ENCODE peak calls at places on chromosomes 1 and 21, in nine cellular contexts. One of them, this sample, is unnamed.
A peak's percentile ranks its signal among the peaks of the same experiment; 100 is the strongest.

GRCh38 chr1:65065535-65066378 is 82.2 kb upstream of the AK4 start:
- DNase-seq in prostate gland: peak; percentile 45
- DNase-seq in cardiac fibroblast: no peak
- DNase-seq in omental fat pad: no peak
- DNase-seq in mammary epithelial cell: no peak
- DNase-seq in AG10803: no peak
- DNase-seq in HFF-Myc: no peak
- DNase-seq in CD8-positive, alpha-beta T cell: no peak
- DNase-seq in psoas muscle: peak; percentile 74
- DNase-seq in this sample: no peak

GRCh38 chr1:153550827-153551512 is 1.9 kb upstream of the S100A3 start:
- DNase-seq in mammary epithelial cell: no peak
- DNase-seq in HFF-Myc: no peak
- DNase-seq in AG10803: no peak
- DNase-seq in CD8-positive, alpha-beta T cell: no peak
- DNase-seq in prostate gland: no peak
- DNase-seq in omental fat pad: no peak
- DNase-seq in cardiac fibroblast: no peak
- DNase-seq in psoas muscle: peak; percentile 46
- DNase-seq in this sample: no peak

GRCh38 chr1:236844499-236845271 is 49.6 kb downstream of the MTR start:
- DNase-seq in mammary epithelial cell: no peak
- DNase-seq in AG10803: peak; percentile 62
- DNase-seq in HFF-Myc: no peak
- DNase-seq in cardiac fibroblast: peak; percentile 25
- DNase-seq in omental fat pad: no peak
- DNase-seq in psoas muscle: no peak
- DNase-seq in CD8-positive, alpha-beta T cell: no peak
- DNase-seq in prostate gland: no peak
- DNase-seq in this sample: no peak

GRCh38 chr1:234400773-234401172 is 27.5 kb downstream of the COA6 start:
- DNase-seq in CD8-positive, alpha-beta T cell: no peak
- DNase-seq in psoas muscle: no peak
- DNase-seq in AG10803: peak; percentile 2
- DNase-seq in mammary epithelial cell: no peak
- DNase-seq in HFF-Myc: no peak
- DNase-seq in prostate gland: no peak
- DNase-seq in cardiac fibroblast: peak; percentile 4
- DNase-seq in omental fat pad: no peak
- DNase-seq in this sample: no peak

GRCh38 chr1:39261712-39262221 is 57.3 kb downstream of the MACF1 start:
- DNase-seq in CD8-positive, alpha-beta T cell: no peak
- DNase-seq in omental fat pad: no peak
- DNase-seq in prostate gland: no peak
- DNase-seq in mammary epithelial cell: no peak
- DNase-seq in cardiac fibroblast: peak; percentile 27
- DNase-seq in psoas muscle: no peak
- DNase-seq in AG10803: peak; percentile 56
- DNase-seq in HFF-Myc: no peak
- DNase-seq in this sample: no peak

GRCh38 chr21:35138665-35139381 is 89.7 kb upstream of the RUNX1 start:
- DNase-seq in AG10803: peak; percentile 37
- DNase-seq in cardiac fibroblast: peak; percentile 92
- DNase-seq in mammary epithelial cell: peak; percentile 100
- DNase-seq in omental fat pad: no peak
- DNase-seq in psoas muscle: no peak
- DNase-seq in prostate gland: no peak
- DNase-seq in CD8-positive, alpha-beta T cell: peak; percentile 45
- DNase-seq in HFF-Myc: no peak
- DNase-seq in this sample: no peak

GRCh38 chr1:4324621-4325020 is 329.8 kb upstream of the AJAP1 start:
- DNase-seq in AG10803: no peak
- DNase-seq in omental fat pad: no peak
- DNase-seq in HFF-Myc: no peak
- DNase-seq in cardiac fibroblast: no peak
- DNase-seq in CD8-positive, alpha-beta T cell: no peak
- DNase-seq in mammary epithelial cell: no peak
- DNase-seq in prostate gland: no peak
- DNase-seq in psoas muscle: no peak
- DNase-seq in this sample: no peak

GRCh38 chr1:9235123-9235513 is 544 bp downstream of the H6PD start:
- DNase-seq in psoas muscle: no peak
- DNase-seq in CD8-positive, alpha-beta T cell: no peak
- DNase-seq in cardiac fibroblast: peak; percentile 85
- DNase-seq in mammary epithelial cell: peak; percentile 60
- DNase-seq in omental fat pad: peak; percentile 53
- DNase-seq in AG10803: peak; percentile 67
- DNase-seq in prostate gland: no peak
- DNase-seq in HFF-Myc: no peak
- DNase-seq in this sample: peak; percentile 47

GRCh38 chr1:209648931-209649776 is 3.1 kb downstream of the LAMB3 start:
- DNase-seq in prostate gland: no peak
- DNase-seq in CD8-positive, alpha-beta T cell: no peak
- DNase-seq in omental fat pad: no peak
- DNase-seq in mammary epithelial cell: peak; percentile 81
- DNase-seq in cardiac fibroblast: peak; percentile 97
- DNase-seq in psoas muscle: no peak
- DNase-seq in AG10803: peak; percentile 86
- DNase-seq in HFF-Myc: peak; percentile 85
- DNase-seq in this sample: no peak

GRCh38 chr1:41394918-41395598 is 33.8 kb downstream of the FOXO6 start:
- DNase-seq in cardiac fibroblast: no peak
- DNase-seq in CD8-positive, alpha-beta T cell: no peak
- DNase-seq in mammary epithelial cell: peak; percentile 21
- DNase-seq in psoas muscle: no peak
- DNase-seq in HFF-Myc: no peak
- DNase-seq in prostate gland: no peak
- DNase-seq in omental fat pad: no peak
- DNase-seq in AG10803: no peak
- DNase-seq in this sample: no peak

GRCh38 chr1:175373786-175374623 is 181.4 kb upstream of the KIAA0040 start:
- DNase-seq in prostate gland: no peak
- DNase-seq in HFF-Myc: no peak
- DNase-seq in CD8-positive, alpha-beta T cell: no peak
- DNase-seq in psoas muscle: no peak
- DNase-seq in AG10803: no peak
- DNase-seq in omental fat pad: no peak
- DNase-seq in cardiac fibroblast: no peak
- DNase-seq in mammary epithelial cell: no peak
- DNase-seq in this sample: no peak

GRCh38 chr1:182703539-182703938 is 19.2 kb upstream of the RGS8 start:
- DNase-seq in HFF-Myc: no peak
- DNase-seq in psoas muscle: no peak
- DNase-seq in CD8-positive, alpha-beta T cell: no peak
- DNase-seq in omental fat pad: no peak
- DNase-seq in AG10803: no peak
- DNase-seq in mammary epithelial cell: no peak
- DNase-seq in prostate gland: no peak
- DNase-seq in cardiac fibroblast: no peak
- DNase-seq in this sample: no peak

GRCh38 chr1:234018816-234019215 is 114.3 kb downstream of the SLC35F3 start:
- DNase-seq in cardiac fibroblast: no peak
- DNase-seq in HFF-Myc: no peak
- DNase-seq in omental fat pad: no peak
- DNase-seq in AG10803: no peak
- DNase-seq in prostate gland: no peak
- DNase-seq in mammary epithelial cell: peak; percentile 74
- DNase-seq in psoas muscle: no peak
- DNase-seq in CD8-positive, alpha-beta T cell: no peak
- DNase-seq in this sample: no peak

GRCh38 chr1:72037745-72038343 is 244.5 kb downstream of the NEGR1 start:
- DNase-seq in AG10803: peak; percentile 51
- DNase-seq in prostate gland: peak; percentile 20
- DNase-seq in CD8-positive, alpha-beta T cell: no peak
- DNase-seq in cardiac fibroblast: peak; percentile 62
- DNase-seq in HFF-Myc: peak; percentile 7
- DNase-seq in psoas muscle: no peak
- DNase-seq in omental fat pad: peak; percentile 29
- DNase-seq in mammary epithelial cell: peak; percentile 23
- DNase-seq in this sample: no peak

GRCh38 chr1:205813755-205814058 is 709 bp upstream of the SLC41A1 start:
- DNase-seq in psoas muscle: no peak
- DNase-seq in HFF-Myc: no peak
- DNase-seq in mammary epithelial cell: no peak
- DNase-seq in prostate gland: no peak
- DNase-seq in AG10803: no peak
- DNase-seq in cardiac fibroblast: peak; percentile 78
- DNase-seq in omental fat pad: no peak
- DNase-seq in CD8-positive, alpha-beta T cell: no peak
- DNase-seq in this sample: no peak

DNA sequence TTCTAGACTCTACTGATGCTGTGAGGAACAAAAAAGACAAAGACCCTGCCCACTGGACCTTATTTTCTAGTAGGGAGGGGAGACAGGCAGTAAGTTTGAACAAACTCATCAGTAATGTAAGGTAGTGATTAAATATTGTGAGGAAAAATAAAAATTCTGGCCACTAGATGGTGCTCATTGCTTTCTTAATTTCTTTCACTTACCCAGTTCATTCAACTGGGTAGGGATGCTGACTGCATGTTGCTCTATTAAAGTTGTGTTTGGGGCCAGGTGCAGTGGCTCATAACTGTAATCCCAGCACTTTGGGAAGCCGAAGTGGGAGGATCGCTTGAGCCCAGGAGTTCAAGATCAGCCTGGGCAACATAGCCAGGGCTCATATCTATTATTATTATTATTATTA is 6.3 kb upstream of the KYAT3 start:
- DNase-seq in prostate gland: peak; percentile 59
- DNase-seq in omental fat pad: no peak
- DNase-seq in HFF-Myc: peak; percentile 63
- DNase-seq in mammary epithelial cell: peak; percentile 60
- DNase-seq in psoas muscle: no peak
- DNase-seq in cardiac fibroblast: peak; percentile 80
- DNase-seq in CD8-positive, alpha-beta T cell: no peak
- DNase-seq in AG10803: peak; percentile 67
- DNase-seq in this sample: peak; percentile 37
- TF ChIP-seq CTCF in prostate gland: peak; percentile 71
- TF ChIP-seq CTCF in omental fat pad: no peak
- TF ChIP-seq CTCF in HFF-Myc: no peak
- TF ChIP-seq CTCF in mammary epithelial cell: peak; percentile 49
- TF ChIP-seq CTCF in psoas muscle: peak; percentile 68
- TF ChIP-seq CTCF in cardiac fibroblast: peak; percentile 28
- TF ChIP-seq CTCF in CD8-positive, alpha-beta T cell: peak; percentile 60
- TF ChIP-seq CTCF in AG10803: peak; percentile 56
- TF ChIP-seq CTCF in this sample: peak; percentile 56

GRCh38 chr1:216114180-216114579 is 309.1 kb downstream of the USH2A start:
- DNase-seq in HFF-Myc: no peak
- DNase-seq in omental fat pad: no peak
- DNase-seq in cardiac fibroblast: no peak
- DNase-seq in mammary epithelial cell: no peak
- DNase-seq in CD8-positive, alpha-beta T cell: no peak
- DNase-seq in prostate gland: no peak
- DNase-seq in psoas muscle: no peak
- DNase-seq in AG10803: no peak
- DNase-seq in this sample: no peak

DNA sequence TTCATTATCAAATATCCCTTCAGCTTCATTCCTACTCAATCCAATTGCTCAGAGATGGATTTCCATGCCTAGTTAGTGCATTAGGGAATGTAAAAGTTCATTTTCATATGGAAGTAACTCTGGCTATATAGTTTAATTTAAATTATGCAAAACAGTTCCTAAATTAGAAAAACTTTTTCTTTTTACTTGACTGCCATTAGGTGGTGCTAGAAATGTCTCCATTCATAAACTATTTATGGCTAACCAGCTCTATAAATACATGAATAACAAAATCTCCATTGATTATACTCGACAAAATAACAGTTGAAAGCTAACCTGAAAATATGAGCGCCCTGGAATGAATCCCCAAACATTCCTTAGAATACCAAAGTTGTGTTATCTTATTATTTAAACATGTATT is 311.4 kb downstream of the USH2A start:
- DNase-seq in mammary epithelial cell: no peak
- DNase-seq in AG10803: no peak
- DNase-seq in omental fat pad: no peak
- DNase-seq in HFF-Myc: no peak
- DNase-seq in cardiac fibroblast: peak; percentile 1
- DNase-seq in psoas muscle: no peak
- DNase-seq in prostate gland: no peak
- DNase-seq in CD8-positive, alpha-beta T cell: no peak
- DNase-seq in this sample: no peak
- TF ChIP-seq CTCF in mammary epithelial cell: peak; percentile 22
- TF ChIP-seq CTCF in AG10803: peak; percentile 25
- TF ChIP-seq CTCF in omental fat pad: no peak
- TF ChIP-seq CTCF in HFF-Myc: no peak
- TF ChIP-seq CTCF in cardiac fibroblast: no peak
- TF ChIP-seq CTCF in psoas muscle: no peak
- TF ChIP-seq CTCF in prostate gland: no peak
- TF ChIP-seq CTCF in CD8-positive, alpha-beta T cell: no peak
- TF ChIP-seq CTCF in this sample: peak; percentile 52

DNA sequence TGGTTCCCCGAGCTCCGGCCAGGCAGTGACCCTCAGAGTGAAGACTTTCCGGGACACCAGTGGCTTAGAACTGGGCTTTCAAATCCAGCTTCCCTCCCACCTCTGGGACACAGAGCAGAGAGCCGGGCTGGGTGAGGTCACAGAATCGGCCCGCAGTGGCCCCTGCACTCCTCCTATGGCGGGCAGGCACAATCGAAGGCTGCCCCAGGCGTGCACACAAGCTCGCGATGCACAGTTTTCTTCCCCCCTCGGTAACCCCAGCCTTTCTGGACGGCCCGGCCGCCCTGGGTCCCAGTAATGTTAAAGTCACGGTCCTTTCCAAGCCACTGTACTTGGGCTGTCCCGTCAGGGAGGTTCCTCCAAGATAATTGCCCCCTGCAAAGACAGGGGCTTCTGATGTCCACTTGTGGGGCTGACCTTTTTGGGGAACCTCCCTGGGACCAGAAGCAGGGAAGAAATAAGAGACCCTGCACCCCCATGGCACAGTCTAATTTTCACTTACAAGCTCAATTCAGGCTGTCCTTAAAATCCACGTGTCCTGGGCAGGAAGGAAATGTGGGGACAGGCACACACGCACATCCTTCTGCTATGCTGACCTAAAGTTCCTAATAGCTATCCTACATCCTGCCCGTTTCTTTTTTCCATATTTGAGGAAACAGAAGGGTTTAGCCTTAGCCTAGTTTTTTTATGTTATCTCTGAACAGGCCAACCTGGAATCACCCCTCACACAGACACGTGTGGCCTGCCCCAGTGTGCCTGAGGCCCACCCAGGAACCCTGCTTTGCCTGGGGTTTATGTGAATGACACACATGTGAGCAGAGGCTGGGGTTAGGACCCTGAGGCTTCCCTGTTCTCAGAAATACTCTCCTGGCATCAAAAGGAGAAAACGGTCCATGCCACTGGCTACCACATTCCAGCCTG is 13.6 kb downstream of the TFF3 start:
- DNase-seq in psoas muscle: no peak
- DNase-seq in mammary epithelial cell: no peak
- DNase-seq in cardiac fibroblast: no peak
- DNase-seq in omental fat pad: no peak
- DNase-seq in prostate gland: no peak
- DNase-seq in HFF-Myc: no peak
- DNase-seq in CD8-positive, alpha-beta T cell: no peak
- DNase-seq in AG10803: no peak
- DNase-seq in this sample: no peak
- TF ChIP-seq CTCF in psoas muscle: no peak
- TF ChIP-seq CTCF in mammary epithelial cell: no peak
- TF ChIP-seq CTCF in cardiac fibroblast: no peak
- TF ChIP-seq CTCF in omental fat pad: no peak
- TF ChIP-seq CTCF in prostate gland: no peak
- TF ChIP-seq CTCF in HFF-Myc: no peak
- TF ChIP-seq CTCF in CD8-positive, alpha-beta T cell: no peak
- TF ChIP-seq CTCF in AG10803: no peak
- TF ChIP-seq CTCF in this sample: no peak

GRCh38 chr1:32964461-32965250 is at the start of gene RNF19B:
- DNase-seq in CD8-positive, alpha-beta T cell: peak; percentile 93
- DNase-seq in cardiac fibroblast: peak; percentile 94
- DNase-seq in HFF-Myc: peak; percentile 62
- DNase-seq in prostate gland: peak; percentile 96
- DNase-seq in psoas muscle: peak; percentile 97
- DNase-seq in AG10803: peak; percentile 91
- DNase-seq in mammary epithelial cell: peak; percentile 97
- DNase-seq in omental fat pad: peak; percentile 66
- DNase-seq in this sample: peak; percentile 94
- TF ChIP-seq CTCF in CD8-positive, alpha-beta T cell: no peak
- TF ChIP-seq CTCF in cardiac fibroblast: no peak
- TF ChIP-seq CTCF in HFF-Myc: no peak
- TF ChIP-seq CTCF in prostate gland: peak; percentile 64
- TF ChIP-seq CTCF in psoas muscle: no peak
- TF ChIP-seq CTCF in AG10803: no peak
- TF ChIP-seq CTCF in mammary epithelial cell: no peak
- TF ChIP-seq CTCF in omental fat pad: no peak
- TF ChIP-seq CTCF in this sample: no peak

This sample was measured in D721Med.